ENCODE peak calls at places on chromosomes 4 and X, in five cellular contexts. W is NCI-H1417 treated with DMSO at 0.1 percent for 48 hours, C is activated B cell treated with CpG ODN at 0.5 μM for 24 hours, U is HCEC 1CT, G is GM10248. T is an unnamed sample.

GRCh38 chr4:37139987-37140386 is 104.6 kb upstream of the NWD2 start:
- DNase-seq in W (no peak), G (no peak), U (no peak), C (no peak), T (no peak)

GRCh38 chr4:174681723-174682300 is 147.2 kb downstream of the GLRA3 start:
- DNase-seq in G (no peak), W (no peak), C (no peak), U (peak), T (no peak)

GRCh38 chr4:181909368-181909767 is 333.8 kb upstream of the TENM3 start:
- DNase-seq in U (peak), W (no peak), G (no peak), C (no peak), T (no peak)

GRCh38 chr4:128812360-128812958 is 3.0 kb downstream of the JADE1 start:
- DNase-seq in G (peak), W (no peak), C (no peak), U (peak), T (no peak)

GRCh38 chrX:15515931-15516330 is 15.3 kb downstream of the BMX start:
- DNase-seq in C (no peak), U (no peak), W (no peak), G (no peak), T (no peak)

GRCh38 chr4:15149842-15150592 is 147.7 kb downstream of the CPEB2 start:
- DNase-seq in U (peak), G (peak), W (peak), C (no peak), T (no peak)

GRCh38 chrX:48896611-48897011 is 957 bp downstream of the TIMM17B start:
- DNase-seq in W (no peak), C (no peak), G (no peak), U (no peak), T (no peak)

GRCh38 chr4:105225500-105225899 is 78.8 kb downstream of the TET2 start:
- DNase-seq in G (no peak), W (no peak), C (no peak), U (no peak), T (no peak)

GRCh38 chr4:10096201-10096975 is 20.2 kb downstream of the WDR1 start:
- DNase-seq in W (no peak), C (no peak), U (peak), G (peak), T (peak)

GRCh38 chr4:169147217-169147616 is 123.5 kb downstream of the SH3RF1 start:
- DNase-seq in U (peak), W (no peak), G (no peak), C (no peak), T (no peak)

GRCh38 chrX:13472975-13473665 is 96.3 kb upstream of the EGFL6 start:
- DNase-seq in C (no peak), G (no peak), U (no peak), W (no peak), T (no peak)

GRCh38 chr4:99762728-99763127 is 53.9 kb upstream of the DAPP1 start:
- DNase-seq in W (no peak), G (no peak), U (no peak), C (no peak), T (no peak)

GRCh38 chr4:153087671-153088194 is 116.5 kb upstream of the TRIM2 start:
- DNase-seq in U (no peak), W (no peak), G (no peak), C (no peak), T (no peak)

GRCh38 chr4:2598661-2599654 is 62.5 kb downstream of the FAM193A start:
- DNase-seq in U (no peak), C (peak), G (peak), W (no peak), T (peak)

GRCh38 chr4:123841431-123842121 is 445.0 kb downstream of the SPRY1 start:
- DNase-seq in U (no peak), W (no peak), C (no peak), G (no peak), T (no peak)

GRCh38 chr4:164926301-164926700 is 49.3 kb downstream of the APELA start:
- DNase-seq in G (no peak), C (no peak), W (no peak), U (peak), T (no peak)

GRCh38 chr4:85149656-85150055 is 183.2 kb upstream of the WDFY3 start:
- DNase-seq in W (no peak), C (no peak), U (peak), G (no peak), T (no peak)

GRCh38 chrX:130120746-130121504 is 10.6 kb upstream of the ELF4 start:
- DNase-seq in C (peak), U (peak), W (no peak), G (peak), T (peak)

GRCh38 chr4:152045781-152046571 is 285.2 kb upstream of the GATB start:
- DNase-seq in W (no peak), C (no peak), U (no peak), G (peak), T (no peak)

GRCh38 chrX:134431894-134432293 is 28.1 kb upstream of the HPRT1 start:
- DNase-seq in G (no peak), U (peak), C (no peak), W (no peak), T (no peak)

GRCh38 chr4:111269439-111269838 is 646.6 kb upstream of the PITX2 start:
- DNase-seq in W (no peak), G (no peak), C (no peak), U (no peak), T (no peak)

GRCh38 chr4:25536577-25537325 is 118.9 kb upstream of the SLC34A2 start:
- DNase-seq in G (no peak), W (no peak), C (no peak), U (no peak), T (no peak)

GRCh38 chr4:86359944-86360478 is at the start of gene MAPK10:
- DNase-seq in U (peak), C (peak), W (peak), G (peak), T (peak)

GRCh38 chrX:107716045-107716684 is 59.4 kb downstream of the TSC22D3 start:
- DNase-seq in W (no peak), C (peak), G (peak), U (peak), T (no peak)

GRCh38 chr4:159298502-159298901 is 195.6 kb downstream of the RAPGEF2 start:
- DNase-seq in G (no peak), U (peak), C (no peak), W (no peak), T (no peak)

GRCh38 chrX:38036471-38036870 is 30.1 kb downstream of the SYTL5 start:
- DNase-seq in W (no peak), G (no peak), C (no peak), U (no peak), T (no peak)

GRCh38 chrX:18291006-18291545 is 63.4 kb downstream of the SCML2 start:
- DNase-seq in U (no peak), W (no peak), G (no peak), C (no peak), T (no peak)

GRCh38 chrX:40474205-40474626 is 106.6 kb upstream of the ATP6AP2 start:
- DNase-seq in G (no peak), C (no peak), W (no peak), U (no peak), T (no peak)

GRCh38 chr4:931194-931959 is 739 bp downstream of the GAK start:
- DNase-seq in U (peak), W (no peak), G (no peak), C (no peak), T (no peak)

GRCh38 chrX:41177297-41177696 is 92.1 kb downstream of the USP9X start:
- DNase-seq in W (no peak), C (no peak), G (no peak), U (no peak), T (no peak)

GRCh38 chr4:11073621-11074051 is 355.1 kb downstream of the HS3ST1 start:
- DNase-seq in C (no peak), U (no peak), W (no peak), G (no peak), T (no peak)

GRCh38 chr4:183989471-183989870 is 84.4 kb downstream of the STOX2 start:
- DNase-seq in C (no peak), G (no peak), U (peak), W (no peak), T (no peak)

GRCh38 chr4:25792200-25792791 is 70.5 kb downstream of the SEL1L3 start:
- DNase-seq in U (peak), C (no peak), W (no peak), G (no peak), T (no peak)

GRCh38 chrX:118588715-118589114 is 93.1 kb downstream of the DOCK11 start:
- DNase-seq in W (no peak), U (no peak), C (no peak), G (no peak), T (no peak)

GRCh38 chrX:1463581-1464281 is 11.0 kb upstream of the ASMTL start:
- DNase-seq in W (no peak), C (peak), U (no peak), G (no peak), T (no peak)

GRCh38 chr4:113575391-113575790 is 186.1 kb downstream of the CAMK2D start:
- DNase-seq in U (peak), G (no peak), C (no peak), W (no peak), T (no peak)

GRCh38 chr4:147644471-147644870 is 27.3 kb downstream of the TMEM184C start:
- DNase-seq in G (no peak), U (no peak), C (no peak), W (no peak), T (no peak)

GRCh38 chrX:134990475-134991473 is at the start of gene SMIM10:
- DNase-seq in G (peak), C (peak), U (peak), W (no peak), T (no peak)

T was measured in GDM1.